ENCODE peak calls at places on chromosomes 3 and 15, in seven cellular contexts. C, M, U, F, J, R and V are unnamed samples.

GRCh38 chr3:102156426-102156825 is 278.4 kb upstream of the ZPLD1 start:
- DNase-seq in C (no peak), M (no peak), U (no peak), F (no peak), J (no peak), R (no peak), V (no peak)

GRCh38 chr3:107704477-107704876 is 181.7 kb downstream of the BBX start:
- DNase-seq in C (no peak), M (no peak), U (no peak), F (no peak), J (no peak), R (no peak), V (no peak)

GRCh38 chr15:77031376-77032050 is 36.6 kb downstream of the PSTPIP1 start:
- DNase-seq in C (no peak), M (no peak), U (peak; percentile 49), F (peak; percentile 58), J (peak; percentile 32), R (peak; percentile 40), V (peak; percentile 61)

GRCh38 chr3:128360705-128361271 is 105.9 kb downstream of the DNAJB8 start:
- DNase-seq in C (no peak), M (no peak), U (peak; percentile 91), F (no peak), J (no peak), R (no peak), V (no peak)

GRCh38 chr3:51710631-51711351 is 3.9 kb downstream of the GRM2 start:
- DNase-seq in C (no peak), M (no peak), U (no peak), F (peak; percentile 23), J (peak; percentile 47), R (no peak), V (peak; percentile 30)

GRCh38 chr3:79769234-79769633 is 1.4 kb upstream of the ROBO1 start:
- DNase-seq in C (no peak), M (no peak), U (no peak), F (no peak), J (no peak), R (no peak), V (no peak)

GRCh38 chr3:190258634-190259033 is 63.6 kb downstream of the CLDN1 start:
- DNase-seq in C (no peak), M (no peak), U (peak; percentile 63), F (no peak), J (no peak), R (no peak), V (no peak)

GRCh38 chr15:70142322-70143191 is 44.8 kb upstream of the TLE3 start:
- DNase-seq in C (no peak), M (no peak), U (no peak), F (no peak), J (no peak), R (no peak), V (no peak)

GRCh38 chr3:159077860-159078259 is 276.0 kb downstream of the MFSD1 start:
- DNase-seq in C (no peak), M (no peak), U (no peak), F (no peak), J (no peak), R (no peak), V (no peak)

GRCh38 chr3:129543999-129544398 is 1.0 kb downstream of the H1-8 start:
- DNase-seq in C (no peak), M (no peak), U (no peak), F (no peak), J (no peak), R (no peak), V (no peak)

GRCh38 chr3:20190991-20191390 is 5.0 kb upstream of the SGO1 start:
- DNase-seq in C (no peak), M (no peak), U (no peak), F (no peak), J (no peak), R (no peak), V (no peak)
- TF ChIP-seq TAF1 in C (no peak), M (no peak), U (no peak), F (no peak), J (no peak), R (no peak), V (no peak)

GRCh38 chr15:58505581-58505980 is 73.8 kb downstream of the LIPC start:
- DNase-seq in C (no peak), M (no peak), U (no peak), F (no peak), J (no peak), R (no peak), V (no peak)

GRCh38 chr15:58506787-58507671 is 75.2 kb downstream of the LIPC start:
- DNase-seq in C (no peak), M (no peak), U (no peak), F (no peak), J (no peak), R (no peak), V (no peak)

GRCh38 chr15:58503139-58504027 is 71.6 kb downstream of the LIPC start:
- DNase-seq in C (no peak), M (no peak), U (no peak), F (no peak), J (no peak), R (no peak), V (no peak)

GRCh38 chr15:58506064-58506490 is 74.3 kb downstream of the LIPC start:
- DNase-seq in C (no peak), M (no peak), U (no peak), F (no peak), J (no peak), R (no peak), V (no peak)

GRCh38 chr15:58504674-58505234 is 73.0 kb downstream of the LIPC start:
- DNase-seq in C (no peak), M (peak; percentile 39), U (no peak), F (no peak), J (no peak), R (no peak), V (no peak)
- TF ChIP-seq TAF1 in C (no peak), M (no peak), U (no peak), F (no peak), J (no peak), R (no peak), V (no peak)

DNA sequence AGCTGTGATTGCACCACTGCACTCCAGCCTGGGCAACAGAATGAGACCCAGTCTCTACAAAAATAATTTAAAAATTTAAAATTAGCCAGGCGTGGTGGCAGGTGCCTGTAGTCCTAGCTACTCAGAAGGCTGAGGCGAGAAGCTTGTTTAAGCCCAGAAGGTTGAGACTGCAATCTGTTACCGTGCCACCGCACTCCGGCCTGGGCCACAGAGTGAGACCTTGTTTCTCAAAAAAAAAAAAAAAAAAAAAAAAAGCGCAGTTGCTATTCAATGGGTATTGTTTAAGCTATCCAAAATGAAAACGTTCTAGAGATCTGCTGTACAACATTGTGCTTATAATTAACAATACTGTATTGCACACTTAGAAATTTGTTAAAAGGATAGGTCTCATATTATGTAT is 24.0 kb downstream of the ZNF148 start:
- DNase-seq in C (no peak), M (no peak), U (no peak), F (no peak), J (no peak), R (no peak), V (no peak)
- TF ChIP-seq TAF1 in C (no peak), M (no peak), U (no peak), F (no peak), J (no peak), R (no peak), V (no peak)

GRCh38 chr3:82000350-82000749 is 238.9 kb upstream of the GBE1 start:
- DNase-seq in C (no peak), M (no peak), U (no peak), F (no peak), J (no peak), R (no peak), V (no peak)
- TF ChIP-seq TAF1 in C (no peak), M (no peak), U (no peak), F (no peak), J (no peak), R (no peak), V (no peak)

GRCh38 chr3:99902091-99902490 is 84.4 kb downstream of the CMSS1 start:
- DNase-seq in C (no peak), M (no peak), U (no peak), F (no peak), J (no peak), R (no peak), V (no peak)
- TF ChIP-seq TAF1 in C (no peak), M (no peak), U (no peak), F (no peak), J (no peak), R (no peak), V (no peak)

DNA sequence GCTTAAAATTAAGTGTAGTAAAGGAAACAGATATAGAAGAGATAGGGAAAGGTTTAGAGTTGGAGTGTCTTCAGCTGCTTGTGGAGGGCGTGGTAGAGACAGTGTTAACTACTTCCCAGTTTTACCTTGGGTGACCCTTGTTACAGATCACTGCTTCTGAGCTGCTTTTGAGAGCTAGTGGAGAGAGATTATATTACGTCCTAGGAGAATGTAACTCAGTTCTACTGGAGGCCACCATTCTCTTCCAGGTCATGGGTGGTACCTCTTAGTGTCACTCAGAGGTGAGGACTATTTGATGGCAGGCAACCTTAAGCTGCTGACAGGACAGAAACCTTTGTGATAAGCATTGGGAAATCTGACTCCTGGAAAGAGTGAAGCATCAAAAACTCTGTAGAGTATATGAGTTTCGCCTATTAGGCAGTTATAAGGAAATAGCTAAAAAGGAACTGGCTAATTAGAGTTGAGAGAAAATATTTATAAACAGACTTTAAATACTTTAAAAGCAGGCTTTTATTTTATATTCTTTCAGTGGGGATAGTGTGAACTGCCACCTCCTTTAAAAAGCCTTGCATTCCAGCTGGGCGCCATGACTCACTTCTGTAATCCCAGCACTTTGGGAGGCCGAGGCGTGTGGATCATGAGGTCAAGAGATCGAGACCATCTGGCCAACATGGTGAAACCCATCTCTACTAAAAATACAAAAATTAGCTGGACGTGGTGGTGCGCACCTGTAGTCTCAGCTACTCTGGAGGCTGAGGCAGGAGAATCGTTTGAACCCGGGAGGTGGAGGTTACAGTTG is 106.5 kb downstream of the ZNF609 start:
- DNase-seq in C (peak; percentile 48), M (no peak), U (no peak), F (no peak), J (no peak), R (no peak), V (no peak)
- TF ChIP-seq TAF1 in C (no peak), M (no peak), U (no peak), F (no peak), J (no peak), R (no peak), V (no peak)

DNA sequence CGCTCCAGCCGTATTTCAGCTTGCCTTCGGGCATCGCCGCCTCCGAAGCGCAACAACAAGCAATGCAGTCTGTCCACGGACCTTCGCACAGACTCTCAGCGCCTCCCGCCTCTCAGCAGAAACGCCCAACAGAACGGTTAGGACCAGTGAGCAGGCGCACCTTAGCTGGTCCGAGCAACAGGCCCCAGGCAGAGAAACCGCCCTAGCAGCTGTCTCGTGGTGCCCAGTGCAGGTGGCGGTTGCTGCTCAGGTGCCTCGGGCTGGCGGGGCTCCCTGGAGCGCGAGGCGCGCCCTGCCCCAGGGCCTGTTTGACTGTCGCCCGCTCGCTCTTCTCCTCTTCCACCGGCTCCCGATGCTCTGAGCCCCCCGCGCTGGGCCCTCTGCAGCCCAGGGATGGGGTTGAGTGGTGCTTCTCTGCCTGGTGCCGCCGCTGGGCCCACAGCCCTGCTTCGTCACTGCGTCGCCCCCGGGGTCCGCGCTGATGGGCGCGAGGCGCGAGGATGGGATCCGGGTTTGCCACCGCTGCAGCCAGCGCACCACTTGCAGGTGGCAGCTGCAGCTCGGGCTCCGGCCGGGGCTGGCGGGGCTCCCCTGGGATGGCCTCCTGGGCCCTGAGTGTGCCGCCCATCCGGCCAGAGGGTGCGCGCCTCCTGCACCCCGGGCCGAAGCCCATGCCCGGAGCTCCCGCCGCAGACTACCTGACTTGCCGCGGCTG is 268.4 kb upstream of the FRG2C start:
- DNase-seq in C (no peak), M (no peak), U (no peak), F (no peak), J (no peak), R (no peak), V (no peak)
- TF ChIP-seq TAF1 in C (no peak), M (no peak), U (no peak), F (no peak), J (no peak), R (no peak), V (no peak)